ENCODE peak calls at places on chromosomes 16 and 17, in five cellular contexts. Y is CD4-positive, alpha-beta T cell; X is CD8-positive, alpha-beta T cell; V is left ventricle myocardium inferior; N is cardiac muscle cell. B is an unnamed sample.

GRCh38 chr16:54077412-54077821 is 209.2 kb downstream of the IRX3 start:
- DNase-seq in Y (no peak), X (no peak), V (no peak), N (peak), B (no peak)

GRCh38 chr17:33750943-33751701 is 458.0 kb upstream of the ASIC2 start:
- DNase-seq in Y (peak), N (peak), X (peak), V (peak), B (no peak)

GRCh38 chr17:80596760-80597608 is 52.3 kb downstream of the RPTOR start:
- DNase-seq in N (no peak), Y (no peak), X (no peak), V (no peak), B (no peak)

GRCh38 chr16:55471448-55472097 is 7.4 kb upstream of the MMP2 start:
- DNase-seq in Y (no peak), N (peak), X (no peak), V (no peak), B (no peak)

GRCh38 chr17:31509095-31509804 is 117.8 kb downstream of the RAB11FIP4 start:
- DNase-seq in Y (no peak), X (no peak), V (no peak), N (no peak), B (no peak)

GRCh38 chr16:30031477-30031918 is 427 bp upstream of the TLCD3B start:
- DNase-seq in X (no peak), N (no peak), V (no peak), Y (no peak), B (no peak)

GRCh38 chr17:78381601-78382168 is 3.2 kb downstream of the PGS1 start:
- DNase-seq in Y (peak), X (no peak), V (no peak), N (no peak), B (no peak)

GRCh38 chr16:1183235-1183907 is 30.5 kb downstream of the CACNA1H start:
- DNase-seq in Y (no peak), V (peak), N (peak), X (no peak), B (no peak)

GRCh38 chr16:74480150-74481029 is 59.1 kb upstream of the CLEC18B start:
- DNase-seq in X (no peak), V (peak), N (peak), Y (no peak), B (no peak)

GRCh38 chr17:32596666-32597065 is 109.9 kb downstream of the CDK5R1 start:
- DNase-seq in X (no peak), V (no peak), N (peak), Y (no peak), B (no peak)

GRCh38 chr16:630815-631405 is at the start of gene WFIKKN1:
- DNase-seq in V (no peak), N (no peak), Y (no peak), X (no peak), B (no peak)

GRCh38 chr17:65346166-65346565 is 209.0 kb downstream of the RGS9 start:
- DNase-seq in Y (no peak), X (no peak), V (no peak), N (no peak), B (no peak)

GRCh38 chr17:8922451-8922850 is 43.1 kb downstream of the PIK3R5 start:
- DNase-seq in Y (no peak), X (no peak), N (peak), V (no peak), B (peak)

GRCh38 chr17:72927760-72928159 is 164.7 kb downstream of the SLC39A11 start:
- DNase-seq in N (no peak), X (no peak), Y (no peak), V (no peak), B (no peak)

GRCh38 chr16:85908444-85908843 is 9.5 kb downstream of the IRF8 start:
- DNase-seq in Y (no peak), V (no peak), N (no peak), X (no peak), B (no peak)

GRCh38 chr17:34319087-34319486 is at the start of gene CCL8:
- DNase-seq in N (peak), X (no peak), Y (no peak), V (no peak), B (no peak)

GRCh38 chr17:51029568-51030463 is 90.9 kb downstream of the SPAG9 start:
- DNase-seq in V (no peak), Y (no peak), X (no peak), N (peak), B (no peak)

GRCh38 chr17:3770471-3770870 is 30.5 kb downstream of the ITGAE start:
- DNase-seq in X (peak), N (no peak), Y (no peak), V (no peak), B (no peak)

GRCh38 chr16:71297252-71297651 is 8.1 kb upstream of the CMTR2 start:
- DNase-seq in N (peak), Y (no peak), V (no peak), X (no peak), B (no peak)

GRCh38 chr16:72677662-72678447 is 370.1 kb downstream of the ZFHX3 start:
- DNase-seq in N (no peak), X (no peak), Y (no peak), V (no peak), B (no peak)

GRCh38 chr16:75567911-75568310 is 1.7 kb downstream of the GABARAPL2 start:
- DNase-seq in Y (no peak), N (no peak), V (no peak), X (no peak), B (no peak)

GRCh38 chr17:12395733-12396354 is 269.8 kb upstream of the MYOCD start:
- DNase-seq in V (no peak), Y (no peak), X (no peak), N (peak), B (no peak)

GRCh38 chr17:68431661-68432071 is 25.6 kb downstream of the WIPI1 start:
- DNase-seq in V (no peak), Y (peak), X (peak), N (peak), B (no peak)

GRCh38 chr16:84879569-84880487 is 60.0 kb downstream of the CRISPLD2 start:
- DNase-seq in Y (no peak), V (peak), N (no peak), X (no peak), B (no peak)

GRCh38 chr17:34226011-34226410 is 29.1 kb upstream of the CCL2 start:
- DNase-seq in Y (no peak), X (no peak), N (no peak), V (no peak), B (no peak)

GRCh38 chr17:45425125-45425983 is 7.3 kb downstream of the ARHGAP27 start:
- DNase-seq in V (peak), N (peak), Y (no peak), X (no peak), B (no peak)

GRCh38 chr16:54986404-54986803 is 55.7 kb downstream of the IRX5 start:
- DNase-seq in V (no peak), X (no peak), N (no peak), Y (no peak), B (no peak)

GRCh38 chr17:13626703-13627102 is 25.0 kb upstream of the HS3ST3A1 start:
- DNase-seq in V (no peak), N (peak), Y (no peak), X (no peak), B (no peak)

GRCh38 chr17:81071761-81072741 is 37.1 kb downstream of the BAIAP2 start:
- DNase-seq in Y (no peak), V (no peak), X (no peak), N (no peak), B (no peak)

GRCh38 chr16:58511933-58512815 is 3.1 kb upstream of the SETD6 start:
- DNase-seq in Y (peak), X (peak), V (peak), N (peak), B (peak)

GRCh38 chr17:21001111-21001812 is 41.5 kb downstream of the USP22 start:
- DNase-seq in X (no peak), Y (no peak), N (no peak), V (no peak), B (no peak)

GRCh38 chr16:66335704-66336329 is 30.7 kb upstream of the CDH5 start:
- DNase-seq in V (peak), Y (no peak), X (no peak), N (peak), B (no peak)

GRCh38 chr17:38897176-38897575 is 27.3 kb downstream of the LASP1 start:
- DNase-seq in X (no peak), V (peak), N (peak), Y (no peak), B (no peak)

GRCh38 chr16:14462811-14463210 is 167.2 kb downstream of the PARN start:
- DNase-seq in N (peak), Y (no peak), X (no peak), V (no peak), B (no peak)

GRCh38 chr16:89019511-89019910 is 42.5 kb upstream of the CBFA2T3 start:
- DNase-seq in Y (no peak), X (no peak), N (no peak), V (peak), B (no peak)

GRCh38 chr17:794876-795275 is 12.7 kb downstream of the MRM3 start:
- DNase-seq in N (peak), Y (peak), X (no peak), V (peak), B (peak)

GRCh38 chr17:50561796-50562195 is 1.3 kb downstream of the CACNA1G start:
- DNase-seq in N (no peak), V (no peak), Y (no peak), X (no peak), B (no peak)

GRCh38 chr16:79862601-79863000 is 262.1 kb upstream of the MAF start:
- DNase-seq in N (no peak), X (no peak), Y (no peak), V (no peak), B (no peak)

GRCh38 chr16:79863128-79864031 is 262.8 kb upstream of the MAF start:
- DNase-seq in N (no peak), Y (no peak), V (no peak), X (no peak), B (peak)

GRCh38 chr16:79864032-79864780 is 263.7 kb upstream of the MAF start:
- DNase-seq in V (no peak), X (no peak), N (no peak), Y (no peak), B (peak)

GRCh38 chr16:79865918-79866317 is 265.4 kb upstream of the MAF start:
- DNase-seq in N (no peak), X (no peak), Y (no peak), V (no peak), B (peak)

GRCh38 chr16:79864781-79865391 is 264.3 kb upstream of the MAF start:
- DNase-seq in X (no peak), N (no peak), Y (no peak), V (no peak), B (peak)
- H3K27ac ChIP-seq in X (no peak), N (no peak), Y (no peak), V (no peak), B (no peak)

DNA sequence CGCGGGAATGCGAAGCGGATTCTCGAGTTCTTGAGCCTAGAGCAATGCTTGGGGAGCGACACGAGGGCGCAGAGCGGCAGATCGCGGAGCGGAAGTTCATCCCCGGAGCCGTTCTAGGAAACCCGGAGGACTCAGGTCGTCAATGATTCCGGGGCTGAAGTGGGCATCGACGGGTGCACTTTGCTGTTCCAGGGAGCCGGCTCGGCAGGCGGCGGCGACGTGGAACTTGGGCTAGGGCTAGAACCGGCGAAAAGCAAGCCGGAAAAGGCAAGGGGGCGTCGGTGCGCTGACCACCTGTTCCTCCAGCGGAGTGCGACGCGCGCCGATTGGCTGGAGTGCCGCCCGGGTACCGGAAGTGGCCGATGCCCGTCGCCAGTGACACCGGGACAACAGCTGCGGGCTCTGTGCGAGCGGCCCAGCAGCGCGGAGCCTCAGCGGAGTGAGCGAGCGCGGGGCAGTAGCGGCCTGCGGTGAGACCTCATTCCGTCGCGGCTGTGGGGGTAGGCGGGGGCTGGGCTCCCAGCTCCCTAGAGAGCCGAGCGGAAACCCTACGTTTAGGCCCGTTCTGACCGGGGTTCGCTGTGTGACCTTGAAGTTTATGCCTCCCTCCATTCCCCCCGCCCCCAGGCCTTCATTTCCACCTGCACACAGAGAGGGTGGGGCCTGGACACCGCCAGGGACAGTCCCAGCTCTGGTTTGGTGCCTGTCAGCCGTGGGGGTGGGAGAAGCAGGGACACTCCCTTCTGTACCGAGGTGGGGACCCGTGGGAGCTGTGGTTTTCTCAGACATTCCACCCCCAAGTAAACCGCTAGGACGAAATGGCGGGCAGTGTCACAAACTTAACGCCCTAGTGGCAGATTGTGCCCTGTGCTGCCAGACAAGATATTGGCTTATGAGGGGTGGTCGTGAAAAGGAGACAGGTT is at the start of gene ZFP3:
- DNase-seq in Y (peak), V (peak), N (peak), X (peak), B (peak)
- H3K27ac ChIP-seq in Y (peak), V (peak), N (no peak), X (peak), B (peak)

DNA sequence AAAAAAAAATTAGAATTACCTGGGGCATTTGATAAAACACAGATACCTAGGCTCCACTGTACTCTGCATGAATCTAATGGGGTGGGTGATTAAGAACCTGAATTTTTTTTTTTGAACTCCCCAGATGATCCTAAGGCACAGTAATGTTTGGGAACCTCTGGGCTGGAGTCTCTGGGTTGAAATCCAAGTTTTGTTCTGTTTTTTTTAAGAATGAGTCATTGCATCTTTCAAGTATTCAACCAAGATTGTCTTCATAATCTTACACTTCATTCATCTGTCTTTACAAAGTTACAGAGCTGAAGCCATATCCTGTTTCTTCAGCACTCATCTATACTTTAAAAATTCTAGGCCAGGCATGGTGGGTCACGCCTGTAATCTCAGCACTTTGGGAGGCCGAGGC is 52.6 kb downstream of the PIGL start:
- DNase-seq in Y (no peak), N (peak), X (no peak), V (no peak), B (no peak)
- H3K27ac ChIP-seq in Y (no peak), N (no peak), X (no peak), V (no peak), B (no peak)

GRCh38 chr17:27668488-27668823 is 37.5 kb downstream of the LGALS9 start:
- DNase-seq in V (no peak), Y (no peak), N (no peak), X (no peak), B (no peak)

GRCh38 chr17:27669136-27669535 is 38.1 kb downstream of the LGALS9 start:
- DNase-seq in Y (no peak), X (no peak), N (no peak), V (no peak), B (no peak)

GRCh38 chr17:27669850-27670249 is 38.9 kb downstream of the LGALS9 start:
- DNase-seq in N (no peak), X (no peak), V (no peak), Y (no peak), B (no peak)

GRCh38 chr17:27671591-27671910 is 40.6 kb downstream of the LGALS9 start:
- DNase-seq in V (no peak), X (no peak), N (no peak), Y (no peak), B (no peak)

DNA sequence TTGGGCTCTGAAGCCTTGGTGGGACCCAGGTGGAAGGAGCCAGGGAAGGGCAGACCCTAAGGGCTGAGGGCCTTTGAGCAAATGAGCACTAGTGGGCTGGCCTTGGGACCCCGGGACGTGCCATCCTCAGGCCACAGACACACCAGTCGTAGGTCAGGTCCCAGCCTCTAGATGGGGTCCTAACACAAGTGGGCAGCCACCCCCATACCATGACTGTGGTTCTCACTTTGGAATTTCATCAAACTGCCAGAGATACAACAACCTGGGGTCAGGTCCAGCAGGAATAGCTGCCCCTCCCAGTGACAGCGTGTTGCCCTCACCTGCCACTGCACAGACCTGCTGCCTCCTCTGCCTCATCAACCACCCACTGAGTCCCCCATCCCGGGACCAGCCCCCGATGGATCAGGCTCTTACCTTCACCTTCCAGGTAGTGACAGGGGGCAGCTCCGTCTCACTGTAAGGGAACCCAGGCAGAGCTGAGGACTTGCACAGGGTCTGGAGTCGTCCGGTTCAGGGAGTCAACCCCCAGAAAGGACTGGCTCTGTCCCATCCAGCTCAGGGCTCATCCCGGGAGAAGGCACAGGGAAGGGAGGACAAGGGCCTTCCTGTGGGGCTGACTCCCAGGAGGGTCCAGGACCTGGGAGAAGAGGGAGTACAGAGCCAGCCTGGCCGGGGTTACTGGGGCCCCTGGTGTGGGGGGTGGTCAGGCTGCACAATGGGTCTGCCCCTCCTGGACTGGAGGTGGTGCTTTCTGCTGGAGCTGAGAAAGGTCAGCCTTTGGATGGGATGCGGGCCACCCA is 40.0 kb downstream of the LGALS9 start:
- DNase-seq in N (no peak), V (no peak), Y (no peak), X (no peak), B (no peak)
- H3K27ac ChIP-seq in N (no peak), V (no peak), Y (no peak), X (no peak), B (no peak)

GRCh38 chr16:81601601-81602251 is 157.1 kb downstream of the CMIP start:
- DNase-seq in X (no peak), Y (no peak), N (peak), V (no peak), B (no peak)

GRCh38 chr16:81601008-81601428 is 156.4 kb downstream of the CMIP start:
- DNase-seq in X (no peak), N (peak), V (no peak), Y (no peak), B (no peak)

GRCh38 chr16:81599034-81599744 is 154.6 kb downstream of the CMIP start:
- DNase-seq in N (no peak), V (no peak), Y (no peak), X (no peak), B (no peak)

GRCh38 chr16:81602377-81602776 is 157.8 kb downstream of the CMIP start:
- DNase-seq in Y (no peak), N (no peak), V (no peak), X (no peak), B (no peak)

DNA sequence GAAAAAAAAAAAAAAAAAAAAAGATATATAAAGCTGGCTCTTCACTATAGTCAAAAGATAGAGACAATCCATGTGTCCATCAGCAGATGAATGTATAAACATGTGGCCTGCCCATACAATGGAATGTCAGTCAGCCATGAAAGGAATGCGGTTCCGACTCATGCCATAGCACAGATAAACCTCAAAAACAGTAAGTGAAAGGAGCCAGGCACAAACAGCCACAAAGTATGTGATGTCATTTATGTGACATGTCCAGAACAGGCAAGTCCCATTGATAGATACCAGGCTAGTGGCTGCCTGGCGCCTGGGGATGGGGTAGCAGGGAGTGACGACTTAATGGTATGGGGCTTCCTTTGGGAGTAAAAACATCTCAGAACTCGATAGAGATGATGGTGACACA is 155.7 kb downstream of the CMIP start:
- DNase-seq in X (no peak), N (peak), V (no peak), Y (no peak), B (no peak)
- H3K27ac ChIP-seq in X (no peak), N (peak), V (no peak), Y (no peak), B (peak)

GRCh38 chr17:74442291-74442669 is 10.4 kb downstream of the GPRC5C start:
- DNase-seq in N (no peak), X (no peak), Y (no peak), V (no peak), B (no peak)

GRCh38 chr17:74443516-74444296 is 11.8 kb downstream of the GPRC5C start:
- DNase-seq in X (no peak), N (no peak), Y (no peak), V (no peak), B (no peak)

GRCh38 chr17:74444406-74444805 is 12.5 kb downstream of the GPRC5C start:
- DNase-seq in V (peak), Y (no peak), N (peak), X (no peak), B (no peak)

GRCh38 chr17:74441537-74441936 is 9.6 kb downstream of the GPRC5C start:
- DNase-seq in Y (no peak), N (no peak), X (no peak), V (no peak), B (no peak)

GRCh38 chr17:74442670-74443515 is 11.0 kb downstream of the GPRC5C start:
- DNase-seq in V (peak), N (peak), Y (no peak), X (no peak), B (peak)
- H3K27ac ChIP-seq in V (peak), N (peak), Y (no peak), X (no peak), B (peak)

GRCh38 chr16:47493358-47494337 is 32.5 kb downstream of the PHKB start:
- DNase-seq in N (no peak), Y (no peak), X (no peak), V (no peak), B (no peak)
- H3K27ac ChIP-seq in N (no peak), Y (no peak), X (no peak), V (peak), B (peak)

B was measured in esophagus muscularis mucosa.